ENCODE peak calls at places on chromosomes 3 and 15, in six cellular contexts. V, R, S, D, B and H are unnamed samples.

GRCh38 chr3:139199421-139200010 is 144.3 kb upstream of the MRPS22 start:
- DNase-seq in B (no peak), D (no peak), S (no peak), V (no peak), R (no peak), H (no peak)

GRCh38 chr15:31214864-31215489 is 111.7 kb upstream of the KLF13 start:
- DNase-seq in S (no peak), D (peak), B (peak), V (no peak), R (peak), H (no peak)

GRCh38 chr3:86978111-86978528 is 12.8 kb downstream of the VGLL3 start:
- DNase-seq in B (no peak), R (no peak), V (peak), D (no peak), S (no peak), H (no peak)

GRCh38 chr15:78811825-78812183 is 540 bp upstream of the ADAMTS7 start:
- DNase-seq in R (no peak), B (no peak), S (no peak), D (no peak), V (no peak), H (no peak)

GRCh38 chr3:188001052-188001567 is 152.8 kb upstream of the LPP start:
- DNase-seq in D (no peak), R (no peak), B (no peak), V (no peak), S (no peak), H (no peak)

GRCh38 chr3:140552898-140553297 is 125.0 kb upstream of the TRIM42 start:
- DNase-seq in B (no peak), S (no peak), D (no peak), V (peak), R (no peak), H (no peak)

GRCh38 chr3:165491487-165491886 is 295.3 kb upstream of the SLITRK3 start:
- DNase-seq in R (no peak), D (no peak), S (no peak), V (peak), B (no peak), H (no peak)

GRCh38 chr15:60720084-60720483 is 241.1 kb upstream of the ICE2 start:
- DNase-seq in S (no peak), D (no peak), R (no peak), B (no peak), V (no peak), H (no peak)

GRCh38 chr15:23690015-23690414 is 2.9 kb upstream of the NDN start:
- DNase-seq in V (no peak), B (no peak), D (peak), R (no peak), S (no peak), H (no peak)

GRCh38 chr3:181724432-181724740 is 12.7 kb downstream of the SOX2 start:
- DNase-seq in R (no peak), V (no peak), S (no peak), B (no peak), D (no peak), H (no peak)

GRCh38 chr3:181723568-181724431 is 12.1 kb downstream of the SOX2 start:
- DNase-seq in S (no peak), V (no peak), D (no peak), R (no peak), B (no peak), H (no peak)

GRCh38 chr3:181721369-181721768 is 9.6 kb downstream of the SOX2 start:
- DNase-seq in D (no peak), R (no peak), S (no peak), B (no peak), V (no peak), H (no peak)

GRCh38 chr3:181722156-181722555 is 10.4 kb downstream of the SOX2 start:
- DNase-seq in V (no peak), D (no peak), B (no peak), S (no peak), R (no peak), H (no peak)

DNA sequence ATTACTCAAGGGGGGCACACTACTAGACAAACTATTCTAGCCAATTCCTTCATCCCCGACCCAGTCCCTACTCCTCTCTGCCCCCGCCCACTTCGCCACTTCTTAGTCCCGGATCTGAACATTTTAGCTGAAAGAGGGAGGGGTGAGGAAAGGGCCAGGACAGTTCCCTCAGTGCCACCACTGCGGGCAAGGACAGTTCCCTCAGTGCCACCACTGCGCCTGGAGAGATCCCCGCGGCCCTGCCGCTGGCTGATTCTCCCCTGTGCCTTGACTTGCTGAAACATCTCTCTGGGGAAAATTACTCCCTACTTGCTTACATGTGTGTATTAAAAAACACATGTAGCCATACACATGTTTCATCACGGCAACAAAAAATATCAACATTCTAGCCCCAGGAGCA is 11.3 kb downstream of the SOX2 start:
- DNase-seq in V (no peak), S (no peak), B (no peak), R (no peak), D (no peak), H (no peak)
- H3K4me3 ChIP-seq in V (no peak), S (no peak), B (no peak), R (no peak), D (no peak), H (no peak)

DNA sequence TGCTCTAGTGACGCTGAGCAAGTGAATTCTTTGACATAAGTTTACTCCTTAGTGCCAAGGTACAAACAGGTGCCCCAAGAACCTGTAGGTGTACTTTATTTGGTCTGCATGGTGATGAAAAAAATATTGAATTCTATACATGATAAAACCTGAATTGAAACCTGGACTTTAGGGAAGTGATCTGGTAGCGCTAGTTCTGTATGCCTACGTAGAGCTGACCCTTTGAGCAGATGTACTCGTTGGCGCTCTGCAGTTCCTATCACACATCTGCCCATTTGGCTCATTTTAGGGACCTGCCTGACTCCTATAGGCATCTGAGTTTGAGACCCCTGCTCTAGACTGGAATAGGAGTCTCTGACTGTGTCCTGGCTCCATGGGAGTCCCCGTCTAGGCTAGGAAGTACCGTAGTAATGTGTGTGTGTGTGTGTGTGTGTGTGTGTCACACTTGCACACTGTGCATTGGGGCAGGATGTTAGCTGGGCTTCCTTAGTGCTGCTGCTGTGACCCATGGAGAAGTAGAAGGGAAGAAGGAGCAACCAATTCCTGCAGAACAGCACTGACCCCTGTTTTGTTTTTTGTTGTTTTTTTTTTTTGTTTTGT is 21.2 kb downstream of the STARD5 start:
- DNase-seq in B (no peak), V (no peak), R (peak), S (no peak), D (no peak), H (no peak)
- H3K4me3 ChIP-seq in B (no peak), V (no peak), R (no peak), S (no peak), D (no peak), H (no peak)

DNA sequence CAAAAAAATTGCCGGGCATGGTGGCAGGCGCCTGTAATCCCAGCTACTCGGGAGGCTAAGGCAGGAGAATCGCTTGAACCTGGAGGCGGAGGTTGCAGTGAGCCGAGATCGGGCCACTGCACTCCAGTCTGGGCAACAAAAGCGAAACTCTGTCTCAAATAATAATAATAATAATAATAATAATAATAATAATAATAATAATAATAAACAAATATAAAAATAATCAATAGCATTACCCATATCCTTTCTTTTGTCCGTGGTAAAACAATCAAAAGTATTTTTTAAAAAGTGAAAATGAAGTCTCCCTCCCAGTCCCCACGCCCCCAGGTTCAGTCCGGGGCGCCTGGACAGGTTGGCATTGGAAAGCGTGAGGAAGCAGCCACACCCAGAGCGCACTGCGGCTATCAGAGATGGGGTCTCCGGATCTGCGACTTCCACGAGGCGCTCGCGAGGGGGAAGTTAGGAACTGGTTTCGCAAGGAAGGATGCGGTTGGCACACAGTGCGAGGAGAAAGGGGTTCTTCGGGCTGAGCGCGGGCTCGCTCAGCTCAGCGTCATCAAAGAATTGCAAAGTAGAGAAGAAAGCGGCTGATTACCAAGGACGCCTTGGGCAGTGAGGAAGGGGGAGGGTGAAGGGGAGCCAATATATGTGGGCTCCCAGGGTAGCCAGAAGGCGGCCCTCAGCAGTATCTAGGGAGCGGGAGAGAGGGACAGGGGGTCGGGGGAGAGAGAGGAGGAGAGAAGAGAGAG is 69.5 kb upstream of the EPHB3 start:
- DNase-seq in B (peak), D (no peak), V (no peak), S (no peak), R (no peak), H (peak)
- H3K4me3 ChIP-seq in B (no peak), D (no peak), V (peak), S (peak), R (no peak), H (no peak)

DNA sequence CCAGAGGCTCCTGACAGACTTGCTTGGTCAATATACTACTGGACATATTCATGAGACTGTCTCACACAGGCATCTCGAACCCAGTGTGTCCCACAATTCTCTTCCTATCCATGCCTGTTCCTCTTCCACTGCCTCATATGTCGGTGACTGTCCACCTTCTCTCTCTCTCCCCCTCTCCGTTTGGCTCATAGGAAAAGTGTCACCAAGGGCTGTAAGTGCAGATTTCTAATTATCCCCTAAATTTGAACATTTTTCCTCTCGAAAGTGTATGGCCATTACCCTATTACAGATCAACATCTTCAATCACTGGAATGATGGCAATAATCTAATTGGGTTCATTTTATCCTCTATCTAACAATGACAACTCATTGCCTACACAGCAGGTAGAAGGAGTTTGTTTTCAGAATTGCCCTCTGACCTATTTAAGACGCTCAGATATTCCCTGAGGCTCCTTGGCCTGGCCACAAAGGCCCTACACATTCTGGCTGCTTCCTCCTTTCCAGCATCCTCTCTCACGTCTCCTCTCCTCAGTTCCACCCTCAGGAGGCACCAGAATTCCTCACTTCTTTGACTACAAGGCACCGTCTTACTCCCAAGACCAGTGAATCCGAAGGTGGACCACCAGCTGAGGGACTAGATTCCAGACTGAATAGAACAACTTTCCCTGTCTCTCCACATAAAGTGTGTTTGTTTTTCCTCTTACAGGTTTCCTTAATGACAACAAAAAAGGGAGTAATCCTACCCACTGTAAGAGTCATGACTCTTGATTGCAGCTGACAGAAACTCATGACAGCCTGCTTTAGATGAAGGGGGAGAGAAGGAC is 22.2 kb upstream of the MUC20 start:
- DNase-seq in V (no peak), S (no peak), B (no peak), R (no peak), D (no peak), H (no peak)
- H3K4me3 ChIP-seq in V (no peak), S (no peak), B (no peak), R (no peak), D (no peak), H (no peak)

GRCh38 chr3:141550926-141551665 is 64.3 kb downstream of the RASA2 start:
- DNase-seq in R (no peak), V (no peak), B (no peak), S (no peak), D (no peak), H (no peak)

GRCh38 chr3:141552440-141552991 is 65.7 kb downstream of the RASA2 start:
- DNase-seq in V (peak), R (no peak), D (no peak), B (no peak), S (no peak), H (no peak)

GRCh38 chr3:141557961-141558706 is 71.3 kb downstream of the RASA2 start:
- DNase-seq in R (no peak), D (no peak), V (no peak), B (no peak), S (no peak), H (no peak)

GRCh38 chr3:141556034-141556433 is 69.2 kb downstream of the RASA2 start:
- DNase-seq in B (no peak), V (peak), R (no peak), D (no peak), S (no peak), H (no peak)

DNA sequence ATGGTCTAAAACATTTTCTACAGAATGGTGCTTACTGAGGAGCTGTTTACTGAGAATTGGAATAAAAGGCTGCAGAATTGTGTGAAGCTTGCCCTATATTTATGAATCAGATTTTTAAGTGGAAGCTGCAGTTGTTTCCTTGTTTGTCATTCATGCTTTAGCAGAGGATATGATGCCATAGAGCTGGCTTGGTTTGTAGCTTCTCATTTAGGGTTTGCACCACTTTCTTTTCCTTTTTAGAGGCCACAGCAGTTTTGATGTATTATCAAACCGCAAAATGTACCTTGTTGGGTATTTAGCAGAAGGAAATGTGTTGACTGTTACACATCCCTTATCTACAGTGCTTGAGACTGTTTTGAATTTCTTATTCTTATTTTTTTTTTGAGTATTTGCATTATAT is 66.2 kb downstream of the RASA2 start:
- DNase-seq in V (no peak), D (no peak), S (no peak), R (no peak), B (no peak), H (no peak)
- H3K4me3 ChIP-seq in V (no peak), D (no peak), S (no peak), R (no peak), B (no peak), H (no peak)

GRCh38 chr3:134364061-134364935 is 9.9 kb downstream of the AMOTL2 start:
- DNase-seq in B (peak), R (peak), D (peak), S (peak), V (peak), H (peak)

GRCh38 chr3:134362670-134363380 is 11.4 kb downstream of the AMOTL2 start:
- DNase-seq in B (no peak), S (no peak), R (peak), D (no peak), V (no peak), H (peak)

GRCh38 chr3:134362221-134362620 is 12.0 kb downstream of the AMOTL2 start:
- DNase-seq in B (no peak), R (peak), D (no peak), S (no peak), V (no peak), H (peak)

GRCh38 chr3:134364936-134365765 is 9.1 kb downstream of the AMOTL2 start:
- DNase-seq in D (no peak), R (peak), S (no peak), B (no peak), V (no peak), H (peak)

GRCh38 chr3:134363381-134363755 is 10.9 kb downstream of the AMOTL2 start:
- DNase-seq in V (no peak), D (no peak), B (no peak), S (no peak), R (peak), H (peak)
- H3K4me3 ChIP-seq in V (no peak), D (no peak), B (no peak), S (no peak), R (peak), H (no peak)

GRCh38 chr3:24086597-24087369 is 141.7 kb downstream of the NR1D2 start:
- DNase-seq in V (peak), D (no peak), R (no peak), S (peak), B (no peak), H (no peak)
- H3K4me3 ChIP-seq in V (no peak), D (no peak), R (no peak), S (no peak), B (no peak), H (no peak)

GRCh38 chr3:152399374-152399773 is 130.6 kb downstream of the MBNL1 start:
- DNase-seq in D (no peak), R (no peak), S (no peak), B (no peak), V (peak), H (no peak)
- H3K4me3 ChIP-seq in D (no peak), R (no peak), S (no peak), B (no peak), V (no peak), H (no peak)

GRCh38 chr15:49235446-49236207 is 65.6 kb downstream of the GALK2 start:
- DNase-seq in D (peak), B (no peak), S (peak), V (peak), R (no peak), H (peak)
- H3K4me3 ChIP-seq in D (no peak), B (no peak), S (no peak), V (no peak), R (no peak), H (no peak)